ENCODE peak calls at places on chromosomes 1 and 21, in four cellular contexts. C is HCT116, O is K562, B is GM12878. P is an unnamed sample.

GRCh38 chr1:206705187-206705586 is 20.5 kb downstream of the MAPKAPK2 start:
- DNase-seq in B (no peak), O (no peak), C (no peak), P (no peak)

GRCh38 chr1:206899717-206900116 is 2.5 kb downstream of the IL24 start:
- DNase-seq in O (no peak), B (no peak), C (no peak), P (no peak)

GRCh38 chr1:116886532-116886931 is 23.2 kb upstream of the PTGFRN start:
- DNase-seq in C (no peak), B (no peak), O (no peak), P (no peak)

GRCh38 chr21:39087976-39088370 is 95.3 kb downstream of the PSMG1 start:
- DNase-seq in B (no peak), C (no peak), O (no peak), P (no peak)

GRCh38 chr1:165490175-165490574 is 45.2 kb upstream of the RXRG start:
- DNase-seq in B (no peak), O (no peak), C (no peak), P (no peak)

GRCh38 chr1:172903581-172904220 is 147.0 kb downstream of the TNFSF18 start:
- DNase-seq in C (no peak), O (no peak), B (no peak), P (no peak)

GRCh38 chr1:219312967-219313366 is 139.3 kb downstream of the LYPLAL1 start:
- DNase-seq in C (no peak), B (no peak), O (no peak), P (no peak)

GRCh38 chr1:109984190-109984455 is 442 bp upstream of the AHCYL1 start:
- DNase-seq in C (no peak), O (no peak), B (no peak), P (no peak)

GRCh38 chr1:153292185-153292584 is 20.6 kb downstream of the PGLYRP3 start:
- DNase-seq in O (no peak), C (no peak), B (no peak), P (no peak)

GRCh38 chr1:43541721-43542401 is 11.2 kb downstream of the PTPRF start:
- DNase-seq in C (no peak), B (no peak), O (no peak), P (no peak)

GRCh38 chr1:35316264-35316663 is 47.8 kb downstream of the ZMYM4 start:
- DNase-seq in B (no peak), C (no peak), O (no peak), P (no peak)

GRCh38 chr1:40834968-40835545 is 27.1 kb downstream of the CITED4 start:
- DNase-seq in O (no peak), B (no peak), C (no peak), P (no peak)

GRCh38 chr1:210250665-210250997 is 18.0 kb downstream of the SERTAD4 start:
- DNase-seq in C (no peak), O (no peak), B (no peak), P (peak)

GRCh38 chr21:30634906-30635305 is at the start of gene KRTAP20-2:
- DNase-seq in B (no peak), O (no peak), C (no peak), P (no peak)

GRCh38 chr1:98988906-98989603 is 15.6 kb downstream of the PLPPR5 start:
- DNase-seq in C (no peak), O (no peak), B (peak), P (no peak)

GRCh38 chr1:34419662-34420061 is 243.0 kb downstream of the C1orf94 start:
- DNase-seq in O (no peak), C (no peak), B (no peak), P (peak)

GRCh38 chr1:165543651-165544452 is at the start of gene LRRC52:
- DNase-seq in C (no peak), B (no peak), O (no peak), P (peak)

GRCh38 chr1:43302721-43303476 is 2.1 kb downstream of the TIE1 start:
- DNase-seq in B (no peak), O (no peak), C (no peak), P (no peak)

GRCh38 chr1:225735252-225736149 is 42.1 kb upstream of the SRP9 start:
- DNase-seq in O (no peak), C (no peak), B (no peak), P (no peak)

GRCh38 chr1:41613646-41614592 is 129.4 kb upstream of the EDN2 start:
- DNase-seq in C (no peak), O (no peak), B (no peak), P (peak)

GRCh38 chr1:15526021-15526489 is 593 bp upstream of the DNAJC16 start:
- DNase-seq in B (no peak), C (no peak), O (no peak), P (no peak)

GRCh38 chr1:204124639-204125038 is 27.2 kb downstream of the ETNK2 start:
- DNase-seq in O (no peak), C (no peak), B (no peak), P (no peak)

GRCh38 chr1:1357871-1358432 is 403 bp downstream of the MXRA8 start:
- DNase-seq in C (no peak), B (no peak), O (no peak), P (no peak)

GRCh38 chr1:93979040-93979717 is 69.9 kb upstream of the GCLM start:
- DNase-seq in O (no peak), B (no peak), C (no peak), P (no peak)

GRCh38 chr1:11646317-11646716 is 7.9 kb downstream of the FBXO2 start:
- DNase-seq in B (no peak), C (no peak), O (no peak), P (no peak)

GRCh38 chr1:236502972-236503639 is 20.7 kb upstream of the LGALS8 start:
- DNase-seq in O (peak), C (peak), B (no peak), P (peak)

GRCh38 chr1:95203908-95204437 is 30.0 kb upstream of the RWDD3 start:
- DNase-seq in O (no peak), B (no peak), C (no peak), P (no peak)

GRCh38 chr1:178566187-178566586 is 53.3 kb downstream of the TEX35 start:
- DNase-seq in C (no peak), B (peak), O (no peak), P (no peak)

GRCh38 chr1:116433283-116434257 is 60.5 kb downstream of the ATP1A1 start:
- DNase-seq in C (no peak), O (peak), B (no peak), P (no peak)

GRCh38 chr1:219372916-219373615 is 199.4 kb downstream of the LYPLAL1 start:
- DNase-seq in C (no peak), B (no peak), O (no peak), P (no peak)

GRCh38 chr1:240004086-240004749 is 87.5 kb upstream of the FMN2 start:
- DNase-seq in C (no peak), O (peak), B (no peak), P (no peak)

GRCh38 chr1:230441183-230441582 is 15.1 kb upstream of the PGBD5 start:
- DNase-seq in O (no peak), B (no peak), C (no peak), P (no peak)

GRCh38 chr21:25313891-25314646 is 293.2 kb downstream of the MRPL39 start:
- DNase-seq in C (no peak), O (no peak), B (no peak), P (no peak)

GRCh38 chr1:116018007-116018406 is 41.7 kb downstream of the SLC22A15 start:
- DNase-seq in C (no peak), O (no peak), B (no peak), P (no peak)

GRCh38 chr1:33710989-33711388 is 152.9 kb upstream of the HMGB4 start:
- DNase-seq in O (no peak), B (no peak), C (no peak), P (no peak)

GRCh38 chr1:68370101-68370915 is 79.4 kb downstream of the RPE65 start:
- DNase-seq in B (no peak), O (no peak), C (no peak), P (no peak)

GRCh38 chr21:31347435-31348032 is 3.5 kb upstream of the TIAM1 start:
- DNase-seq in B (no peak), O (peak), C (no peak), P (no peak)

GRCh38 chr1:33267468-33268205 is 11.3 kb downstream of the ZNF362 start:
- DNase-seq in O (no peak), C (no peak), B (no peak), P (no peak)

GRCh38 chr1:24503003-24503751 is 541 bp downstream of the RCAN3 start:
- DNase-seq in B (no peak), O (no peak), C (no peak), P (no peak)

GRCh38 chr1:91135799-91136198 is 114.0 kb upstream of the ZNF644 start:
- DNase-seq in B (no peak), C (no peak), O (no peak), P (no peak)

GRCh38 chr1:18854331-18855025 is 5.0 kb downstream of the TAS1R2 start:
- DNase-seq in B (no peak), C (no peak), O (peak), P (no peak)
- TF ChIP-seq EGR1 in B (no peak), C (no peak), O (no peak), P (no peak)

DNA sequence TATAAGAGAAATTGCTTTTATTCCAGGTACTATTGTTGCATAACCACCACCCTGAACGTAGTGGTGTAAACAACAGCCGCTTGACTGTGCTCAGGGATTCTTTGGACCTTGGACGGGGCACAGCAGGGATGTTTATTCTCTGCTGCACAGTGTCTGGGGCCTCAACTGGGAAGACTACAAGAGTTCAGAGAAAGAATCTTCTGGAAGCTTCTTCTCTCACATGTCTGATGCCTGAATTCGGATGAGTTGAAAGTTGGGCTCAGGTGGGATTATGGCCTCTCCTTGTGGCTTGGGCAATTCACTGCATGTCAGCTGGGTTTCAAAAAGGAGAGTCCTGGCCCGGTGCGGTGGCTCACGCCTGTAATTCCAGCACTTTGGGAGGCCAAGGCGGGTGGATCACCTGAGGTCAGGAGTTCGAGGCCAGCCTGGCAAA is 19.0 kb upstream of the SSBP3 start:
- DNase-seq in O (no peak), C (no peak), B (no peak), P (no peak)
- TF ChIP-seq EGR1 in O (no peak), C (no peak), B (no peak), P (no peak)

GRCh38 chr21:42156690-42157605 is 62.0 kb upstream of the ABCG1 start:
- DNase-seq in C (no peak), O (no peak), B (no peak), P (no peak)

GRCh38 chr21:42153746-42154145 is 65.2 kb upstream of the ABCG1 start:
- DNase-seq in C (no peak), O (no peak), B (no peak), P (no peak)

GRCh38 chr21:42155045-42155855 is 63.7 kb upstream of the ABCG1 start:
- DNase-seq in O (no peak), C (no peak), B (no peak), P (no peak)

GRCh38 chr21:42153046-42153685 is 65.8 kb upstream of the ABCG1 start:
- DNase-seq in B (no peak), C (no peak), O (no peak), P (no peak)

DNA sequence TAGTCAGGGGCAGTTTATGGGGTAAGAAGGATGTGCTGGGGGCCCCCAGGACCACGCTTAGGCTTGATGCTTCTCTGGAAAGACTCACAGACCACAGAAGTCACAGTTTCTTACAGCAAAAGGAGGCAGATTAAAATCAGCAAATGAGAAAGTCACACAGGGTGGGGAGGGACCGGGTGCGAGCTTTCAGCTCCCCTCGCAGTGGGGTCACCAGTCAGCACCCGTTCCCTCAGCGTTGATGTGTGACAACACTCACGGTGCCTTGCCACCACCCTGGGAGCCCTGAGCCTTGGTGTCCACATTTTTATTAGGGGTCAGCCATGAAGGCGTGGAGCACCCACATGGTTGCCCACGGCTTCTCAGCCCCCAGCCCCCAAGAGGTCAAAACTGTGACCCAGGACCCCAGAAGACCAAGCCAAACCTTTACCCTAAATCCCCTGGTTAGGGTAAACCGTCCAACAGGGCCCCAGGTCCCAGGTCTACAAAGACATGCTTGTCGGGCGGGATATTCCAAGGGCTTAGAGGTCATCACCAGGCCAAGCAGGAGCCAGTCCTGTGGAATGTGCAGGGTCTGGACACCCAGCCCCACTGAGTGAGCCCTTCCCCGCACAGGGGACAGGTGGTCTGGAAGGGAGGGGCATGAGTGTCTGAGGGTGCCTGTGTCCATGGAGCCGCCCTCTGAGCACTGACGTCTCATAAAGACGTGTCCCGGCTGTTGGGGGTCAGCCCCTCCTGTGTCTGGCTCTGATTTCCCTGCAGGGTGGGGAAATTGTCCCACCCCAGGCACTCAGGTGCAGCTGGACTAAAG is 64.5 kb upstream of the ABCG1 start:
- DNase-seq in C (no peak), B (no peak), O (no peak), P (no peak)
- TF ChIP-seq EGR1 in C (no peak), B (no peak), O (no peak), P (no peak)

DNA sequence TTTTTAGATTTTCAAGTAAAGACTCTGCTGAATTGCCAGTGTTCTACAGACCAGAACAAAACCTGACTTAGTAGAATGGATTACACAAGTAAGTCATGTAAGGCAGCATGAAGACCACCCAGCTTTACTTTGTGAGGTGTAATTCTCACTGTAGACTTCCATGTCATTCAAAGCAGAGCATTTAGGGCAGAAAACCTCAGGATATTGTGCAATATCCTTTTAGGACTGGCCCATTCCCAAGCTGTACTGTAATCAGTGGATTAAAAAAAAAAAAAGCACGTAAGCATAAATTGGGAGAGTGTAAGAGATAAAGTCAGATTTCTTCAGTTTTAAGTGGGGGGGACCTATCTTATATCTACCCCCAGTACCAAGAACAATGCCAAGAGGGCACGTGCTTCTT is 380.5 kb upstream of the PRMT6 start:
- DNase-seq in C (no peak), B (no peak), O (no peak), P (no peak)
- TF ChIP-seq EGR1 in C (no peak), B (no peak), O (no peak), P (no peak)

DNA sequence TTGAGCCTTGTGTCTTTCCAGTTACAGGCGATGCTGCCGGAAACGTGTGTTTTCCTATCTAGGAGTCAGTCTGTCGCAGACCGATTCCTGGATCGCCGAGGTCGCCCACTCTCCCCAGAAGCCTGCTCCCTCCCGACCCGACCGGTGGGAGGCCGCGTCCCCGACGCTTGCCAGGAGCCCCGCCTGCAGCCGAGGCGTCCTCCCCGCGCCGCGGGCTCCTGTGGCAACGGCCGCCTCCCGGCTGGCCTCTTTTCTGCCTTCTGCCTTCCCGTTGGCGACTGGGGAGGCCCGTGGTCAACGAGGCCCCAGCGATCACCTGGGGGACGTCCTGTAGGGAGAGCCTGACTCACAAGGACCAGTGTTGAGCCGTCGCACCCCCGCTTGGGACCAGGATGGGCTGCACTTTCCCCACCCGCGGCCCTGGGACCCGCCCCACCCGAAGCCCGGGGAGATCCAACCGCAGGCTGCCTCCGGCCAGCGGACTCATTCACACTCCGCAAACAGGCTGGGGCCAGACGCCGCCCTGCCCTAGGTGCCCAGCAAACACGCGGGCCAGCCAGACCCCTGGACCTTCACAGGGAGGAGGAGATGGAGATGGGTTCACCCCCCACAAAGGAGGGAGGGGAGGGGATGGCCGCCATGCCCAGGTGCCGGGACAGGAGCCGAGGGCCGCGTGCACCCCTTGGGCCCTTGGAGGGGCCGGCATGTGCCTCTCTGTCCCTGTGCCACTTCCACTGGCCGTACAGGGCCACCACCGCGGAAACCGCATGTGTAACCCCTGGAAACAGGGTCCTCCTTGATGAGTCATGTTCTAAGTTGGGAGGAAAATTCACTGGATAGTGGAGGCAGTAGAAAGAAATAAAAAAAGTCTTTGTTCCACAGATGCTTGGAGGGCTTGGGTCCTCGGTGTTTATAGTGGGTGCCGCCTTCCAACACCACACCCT is 7.2 kb upstream of the COL6A1 start:
- DNase-seq in O (peak), C (peak), B (no peak), P (peak)
- TF ChIP-seq EGR1 in O (peak), C (no peak), B (no peak), P (no peak)

GRCh38 chr1:201565024-201565730 is 26.2 kb downstream of the NAV1 start:
- DNase-seq in O (no peak), B (no peak), C (no peak), P (no peak)
- TF ChIP-seq EGR1 in O (no peak), B (no peak), C (no peak), P (no peak)

GRCh38 chr21:45846373-45847160 is 135.0 kb upstream of the COL6A1 start:
- DNase-seq in B (no peak), C (no peak), O (no peak), P (no peak)
- TF ChIP-seq EGR1 in B (no peak), C (no peak), O (no peak), P (no peak)

GRCh38 chr1:67134692-67135091 is at the start of gene C1orf141:
- DNase-seq in O (no peak), C (no peak), B (no peak), P (peak)

GRCh38 chr1:67135354-67135753 is 584 bp upstream of the C1orf141 start:
- DNase-seq in B (no peak), O (no peak), C (no peak), P (no peak)

GRCh38 chr1:67130673-67131072 is 4.1 kb downstream of the C1orf141 start:
- DNase-seq in O (no peak), C (no peak), B (no peak), P (no peak)

GRCh38 chr1:67137307-67137753 is 2.6 kb upstream of the C1orf141 start:
- DNase-seq in C (no peak), B (no peak), O (no peak), P (no peak)

DNA sequence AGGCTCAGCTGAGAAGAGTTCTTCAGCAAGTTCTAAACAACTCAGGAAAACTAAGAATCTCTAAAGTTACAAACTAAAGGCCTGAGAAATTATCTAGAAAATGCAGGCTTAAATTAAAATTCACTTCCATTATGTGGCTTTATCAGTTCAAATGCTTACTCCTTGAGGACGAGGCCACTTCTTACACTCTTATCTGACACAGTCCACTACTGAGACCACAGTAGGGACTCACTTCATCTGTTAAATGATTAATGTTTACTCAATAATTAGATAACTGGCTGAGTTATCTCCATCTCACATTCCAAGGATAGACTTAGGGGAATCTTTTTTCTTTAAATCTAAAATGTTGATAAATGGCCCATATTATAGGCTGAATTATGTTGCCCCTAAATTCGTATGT is 1.6 kb downstream of the C1orf141 start:
- DNase-seq in B (no peak), C (no peak), O (no peak), P (no peak)
- TF ChIP-seq EGR1 in B (no peak), C (no peak), O (no peak), P (no peak)

GRCh38 chr1:7110306-7110705 is 325.1 kb downstream of the CAMTA1 start:
- DNase-seq in B (no peak), C (no peak), O (no peak), P (no peak)
- TF ChIP-seq EGR1 in B (no peak), C (no peak), O (no peak), P (no peak)

P was measured in H1.